ENCODE peak calls at places on chromosomes 2 and 18, in six cellular contexts. X, P, V, Y, I and J are unnamed samples.

GRCh38 chr2:24971300-24971549 is 530 bp downstream of the DNAJC27 start:
- DNase-seq in X (peak), P (no peak), V (no peak), Y (no peak), I (no peak), J (no peak)

GRCh38 chr2:55357907-55358306 is 61.7 kb downstream of the CCDC88A start:
- DNase-seq in X (no peak), P (no peak), V (no peak), Y (no peak), I (no peak), J (no peak)

GRCh38 chr18:31247574-31248199 is 70.3 kb upstream of the DSG1 start:
- DNase-seq in X (peak), P (no peak), V (no peak), Y (no peak), I (no peak), J (no peak)

GRCh38 chr2:236472711-236473495 is 96.7 kb upstream of the ACKR3 start:
- DNase-seq in X (no peak), P (no peak), V (no peak), Y (no peak), I (no peak), J (no peak)

GRCh38 chr2:182186132-182186735 is 200.6 kb downstream of the PPP1R1C start:
- DNase-seq in X (peak), P (peak), V (peak), Y (no peak), I (peak), J (peak)

GRCh38 chr2:134912406-134912805 is 6.2 kb upstream of the CCNT2 start:
- DNase-seq in X (no peak), P (no peak), V (no peak), Y (no peak), I (no peak), J (no peak)

GRCh38 chr2:229634574-229635185 is 79.7 kb downstream of the DNER start:
- DNase-seq in X (no peak), P (no peak), V (no peak), Y (no peak), I (no peak), J (no peak)

GRCh38 chr2:113178891-113179290 is 5.1 kb downstream of the PSD4 start:
- DNase-seq in X (peak), P (no peak), V (no peak), Y (no peak), I (no peak), J (no peak)

GRCh38 chr2:61438670-61439069 is 32.2 kb downstream of the USP34 start:
- DNase-seq in X (no peak), P (no peak), V (no peak), Y (no peak), I (no peak), J (no peak)

GRCh38 chr2:171595896-171596295 is 73.6 kb downstream of the CYBRD1 start:
- DNase-seq in X (no peak), P (no peak), V (no peak), Y (no peak), I (peak), J (peak)

GRCh38 chr18:48836806-48837615 is 113.8 kb downstream of the SMAD7 start:
- DNase-seq in X (no peak), P (no peak), V (no peak), Y (no peak), I (no peak), J (no peak)

GRCh38 chr2:238657132-238658053 is 190.5 kb upstream of the TWIST2 start:
- DNase-seq in X (no peak), P (no peak), V (no peak), Y (no peak), I (no peak), J (no peak)

GRCh38 chr2:201205516-201205850 is 22.5 kb downstream of the CASP10 start:
- DNase-seq in X (no peak), P (no peak), V (no peak), Y (no peak), I (no peak), J (no peak)

GRCh38 chr2:23585218-23585945 is 200.4 kb downstream of the KLHL29 start:
- DNase-seq in X (no peak), P (no peak), V (no peak), Y (no peak), I (no peak), J (no peak)

GRCh38 chr18:14179306-14179705 is 47.1 kb upstream of the ZNF519 start:
- DNase-seq in X (no peak), P (no peak), V (no peak), Y (no peak), I (peak), J (no peak)

GRCh38 chr18:47594063-47594462 is 336.4 kb downstream of the SMAD2 start:
- DNase-seq in X (no peak), P (no peak), V (no peak), Y (no peak), I (no peak), J (no peak)

GRCh38 chr18:46768166-46768921 is 11.5 kb upstream of the ST8SIA5 start:
- DNase-seq in X (no peak), P (no peak), V (no peak), Y (no peak), I (no peak), J (no peak)

GRCh38 chr2:239186516-239186915 is 214.3 kb downstream of the HDAC4 start:
- DNase-seq in X (no peak), P (no peak), V (no peak), Y (no peak), I (no peak), J (no peak)

GRCh38 chr2:193518061-193518817 is 1323.5 kb upstream of the TMEFF2 start:
- DNase-seq in X (no peak), P (no peak), V (no peak), Y (no peak), I (peak), J (no peak)

GRCh38 chr18:62828852-62829251 is 113.5 kb downstream of the PHLPP1 start:
- DNase-seq in X (no peak), P (no peak), V (no peak), Y (no peak), I (no peak), J (peak)

GRCh38 chr2:216211141-216211540 is 102.0 kb downstream of the XRCC5 start:
- DNase-seq in X (no peak), P (no peak), V (no peak), Y (no peak), I (no peak), J (no peak)

GRCh38 chr2:160220545-160221009 is 20.5 kb upstream of the ITGB6 start:
- DNase-seq in X (no peak), P (no peak), V (no peak), Y (no peak), I (no peak), J (no peak)

GRCh38 chr2:10533811-10534321 is 85.7 kb upstream of the ODC1 start:
- DNase-seq in X (peak), P (no peak), V (no peak), Y (no peak), I (no peak), J (no peak)

GRCh38 chr18:43692291-43692690 is 415.0 kb upstream of the SYT4 start:
- DNase-seq in X (no peak), P (no peak), V (no peak), Y (no peak), I (no peak), J (no peak)

GRCh38 chr2:117771969-117772630 is 42.4 kb upstream of the DDX18 start:
- DNase-seq in X (peak), P (peak), V (no peak), Y (no peak), I (peak), J (peak)

GRCh38 chr2:6960659-6961058 is 43.4 kb downstream of the RNF144A start:
- DNase-seq in X (no peak), P (no peak), V (no peak), Y (no peak), I (no peak), J (peak)

GRCh38 chr18:75958683-75959082 is 531.2 kb upstream of the SMIM21 start:
- DNase-seq in X (no peak), P (no peak), V (no peak), Y (no peak), I (no peak), J (no peak)

GRCh38 chr18:66874812-66875474 is 271.1 kb upstream of the CDH19 start:
- DNase-seq in X (no peak), P (peak), V (no peak), Y (no peak), I (no peak), J (no peak)

GRCh38 chr2:115200016-115200415 is 757.6 kb downstream of the DPP10 start:
- DNase-seq in X (no peak), P (no peak), V (no peak), Y (no peak), I (no peak), J (no peak)

GRCh38 chr2:5132281-5132680 is 559.9 kb upstream of the SOX11 start:
- DNase-seq in X (no peak), P (no peak), V (no peak), Y (no peak), I (no peak), J (no peak)
- TF ChIP-seq MYC in X (no peak), P (no peak), V (no peak), Y (no peak), I (no peak), J (no peak)

GRCh38 chr18:32308493-32309120 is 118.8 kb downstream of the MEP1B start:
- DNase-seq in X (peak), P (no peak), V (no peak), Y (no peak), I (peak), J (peak)
- TF ChIP-seq MYC in X (no peak), P (no peak), V (no peak), Y (no peak), I (no peak), J (no peak)

GRCh38 chr2:151907933-151908882 is 80.0 kb upstream of the ARL5A start:
- DNase-seq in X (no peak), P (no peak), V (no peak), Y (no peak), I (no peak), J (peak)
- TF ChIP-seq MYC in X (no peak), P (no peak), V (peak), Y (no peak), I (no peak), J (no peak)

GRCh38 chr2:2800697-2801096 is 469.6 kb upstream of the MYT1L start:
- DNase-seq in X (no peak), P (no peak), V (no peak), Y (no peak), I (no peak), J (no peak)
- TF ChIP-seq MYC in X (no peak), P (no peak), V (no peak), Y (no peak), I (no peak), J (no peak)

GRCh38 chr18:77038182-77038581 is 94.4 kb downstream of the MBP start:
- DNase-seq in X (no peak), P (no peak), V (no peak), Y (no peak), I (no peak), J (no peak)
- TF ChIP-seq MYC in X (no peak), P (no peak), V (no peak), Y (no peak), I (no peak), J (no peak)

GRCh38 chr2:9327873-9328352 is 95.4 kb downstream of the ITGB1BP1 start:
- DNase-seq in X (no peak), P (peak), V (no peak), Y (no peak), I (peak), J (peak)
- TF ChIP-seq MYC in X (no peak), P (no peak), V (no peak), Y (no peak), I (no peak), J (no peak)